ENCODE peak calls at places on chromosomes 2 and 18, in nine cellular contexts. V is LHCN-M2; Q is NCI-H2081; S is left lung; U is right cardiac atrium; A is activated T-helper 1 cell treated with anti-CD3 and anti-CD28 coated beads, Interleukin-2, amount 50 U/mL, for 16 hours; Z is esophagus squamous epithelium; L is ELR; E is mucosa of descending colon. O is an unnamed sample.

GRCh38 chr2:85470850-85471800 is 52.6 kb downstream of the SH2D6 start:
- DNase-seq in Q (no peak), A (no peak), Z (no peak), L (peak; percentile 57), E (peak; percentile 72), U (no peak), V (no peak), S (no peak), O (no peak)

GRCh38 chr18:47997338-47997780 is 66.9 kb upstream of the SMAD2 start:
- DNase-seq in Z (no peak), Q (no peak), U (no peak), L (peak; percentile 38), S (no peak), A (no peak), V (peak; percentile 66), E (no peak), O (no peak)

GRCh38 chr2:207341816-207342215 is 176.1 kb upstream of the KLF7 start:
- DNase-seq in S (no peak), A (no peak), Q (no peak), Z (no peak), V (no peak), L (no peak), U (no peak), E (no peak), O (no peak)

GRCh38 chr18:54957295-54957694 is 2.0 kb downstream of the CCDC68 start:
- DNase-seq in U (no peak), L (no peak), E (no peak), V (peak; percentile 29), A (no peak), S (no peak), Q (no peak), Z (no peak), O (peak; percentile 38)

GRCh38 chr2:64114063-64114911 is 29.9 kb downstream of the PELI1 start:
- DNase-seq in U (no peak), Z (no peak), L (peak; percentile 85), S (no peak), A (no peak), Q (no peak), V (peak; percentile 62), E (no peak), O (no peak)

GRCh38 chr2:144629937-144630336 is 110.0 kb upstream of the ZEB2 start:
- DNase-seq in E (no peak), L (no peak), S (no peak), V (peak; percentile 23), Z (no peak), Q (no peak), A (no peak), U (no peak), O (no peak)

GRCh38 chr2:177667626-177668025 is 275.1 kb downstream of the AGPS start:
- DNase-seq in Q (no peak), V (peak; percentile 62), A (no peak), L (peak; percentile 48), E (no peak), U (no peak), Z (no peak), S (no peak), O (no peak)

GRCh38 chr2:206113148-206113547 is 27.2 kb upstream of the INO80D start:
- DNase-seq in A (no peak), V (peak; percentile 27), U (no peak), Q (no peak), L (peak; percentile 39), Z (no peak), S (no peak), E (no peak), O (no peak)

GRCh38 chr2:63780483-63781155 is 61.1 kb upstream of the UGP2 start:
- DNase-seq in U (no peak), Z (no peak), A (no peak), Q (no peak), S (no peak), V (no peak), L (no peak), E (no peak), O (no peak)

GRCh38 chr2:20511130-20511529 is 64.3 kb downstream of the RHOB start:
- DNase-seq in S (no peak), U (no peak), A (no peak), V (no peak), L (no peak), E (no peak), Z (no peak), Q (no peak), O (no peak)

GRCh38 chr2:24421668-24422067 is 61.3 kb upstream of the ITSN2 start:
- DNase-seq in A (peak; percentile 16), V (peak; percentile 56), L (peak; percentile 62), E (peak; percentile 91), S (peak; percentile 55), U (peak; percentile 85), Q (peak; percentile 72), Z (no peak), O (no peak)

GRCh38 chr2:58762176-58762781 is 521.2 kb upstream of the FANCL start:
- DNase-seq in Q (peak; percentile 86), Z (no peak), S (no peak), L (peak; percentile 68), E (peak; percentile 49), U (peak; percentile 54), V (peak; percentile 66), A (no peak), O (no peak)

GRCh38 chr2:119721043-119721442 is 38.7 kb upstream of the PTPN4 start:
- DNase-seq in U (no peak), L (no peak), A (no peak), Z (no peak), V (peak; percentile 58), E (no peak), Q (no peak), S (no peak), O (no peak)

GRCh38 chr2:47112665-47113435 is 42.3 kb downstream of the STPG4 start:
- DNase-seq in A (no peak), Z (no peak), L (peak; percentile 18), U (no peak), V (no peak), E (no peak), S (no peak), Q (no peak), O (no peak)

GRCh38 chr2:204984421-204984925 is 439.2 kb downstream of the PARD3B start:
- DNase-seq in V (peak; percentile 10), Q (no peak), E (no peak), U (no peak), A (no peak), S (no peak), L (no peak), Z (no peak), O (no peak)

GRCh38 chr2:96143848-96144480 is 1.3 kb downstream of the DUSP2 start:
- DNase-seq in L (no peak), E (peak; percentile 35), Z (no peak), S (no peak), U (no peak), V (no peak), A (no peak), Q (peak; percentile 54), O (peak; percentile 41)

GRCh38 chr18:10430696-10431095 is 23.7 kb upstream of the APCDD1 start:
- DNase-seq in A (no peak), U (no peak), Z (no peak), E (no peak), L (no peak), Q (no peak), V (no peak), S (no peak), O (no peak)

GRCh38 chr2:182733572-182733971 is 17.5 kb downstream of the DNAJC10 start:
- DNase-seq in L (no peak), A (no peak), Q (no peak), Z (no peak), U (no peak), V (no peak), E (no peak), S (no peak), O (no peak)

GRCh38 chr18:76566987-76567386 is 71.9 kb upstream of the ZNF516 start:
- DNase-seq in L (no peak), U (no peak), Z (no peak), A (no peak), E (no peak), S (no peak), V (no peak), Q (no peak), O (no peak)

GRCh38 chr2:240922234-240922981 is 16.3 kb downstream of the CROCC2 start:
- DNase-seq in Z (no peak), Q (peak; percentile 51), A (no peak), L (no peak), E (peak; percentile 1), U (no peak), V (peak; percentile 28), S (peak; percentile 30), O (no peak)

GRCh38 chr2:90207454-90208058 is 1516.1 kb downstream of the RPIA start:
- DNase-seq in U (no peak), Z (no peak), V (no peak), S (no peak), Q (no peak), A (no peak), E (no peak), L (peak; percentile 5), O (no peak)

GRCh38 chr18:52007109-52007508 is 332.9 kb upstream of the DCC start:
- DNase-seq in U (no peak), S (no peak), L (no peak), E (no peak), V (no peak), Z (no peak), A (no peak), Q (no peak), O (no peak)

GRCh38 chr2:27897755-27898154 is 7.2 kb downstream of the BABAM2 start:
- DNase-seq in S (no peak), Q (no peak), Z (no peak), E (no peak), L (no peak), U (no peak), A (no peak), V (no peak), O (no peak)

GRCh38 chr2:7456762-7457161 is 539.5 kb downstream of the RNF144A start:
- DNase-seq in Q (no peak), V (no peak), S (no peak), A (no peak), E (no peak), U (peak; percentile 37), Z (no peak), L (no peak), O (no peak)

GRCh38 chr18:10838594-10838993 is 310.8 kb downstream of the PIEZO2 start:
- DNase-seq in Q (no peak), U (no peak), Z (no peak), L (peak; percentile 24), A (no peak), V (no peak), S (no peak), E (no peak), O (no peak)

GRCh38 chr2:98912221-98912851 is 23.7 kb downstream of the CRACDL start:
- DNase-seq in S (peak; percentile 68), A (no peak), Z (no peak), L (peak; percentile 78), U (no peak), E (no peak), V (peak; percentile 88), Q (peak; percentile 81), O (no peak)

GRCh38 chr18:7904529-7904928 is 337.4 kb downstream of the PTPRM start:
- DNase-seq in V (peak; percentile 74), Q (no peak), S (no peak), Z (no peak), A (no peak), E (no peak), L (peak; percentile 89), U (no peak), O (peak; percentile 46)

GRCh38 chr18:45785015-45785597 is 40.4 kb upstream of the SIGLEC15 start:
- DNase-seq in Z (no peak), U (peak; percentile 62), A (no peak), S (no peak), L (no peak), E (peak; percentile 25), V (no peak), Q (no peak), O (no peak)

GRCh38 chr2:121034551-121034950 is 250.5 kb downstream of the TFCP2L1 start:
- DNase-seq in L (no peak), U (no peak), E (no peak), Q (no peak), A (no peak), S (no peak), Z (no peak), V (no peak), O (no peak)

GRCh38 chr2:202185156-202185555 is 53.2 kb downstream of the SUMO1 start:
- DNase-seq in U (no peak), V (no peak), E (no peak), Z (no peak), S (no peak), A (no peak), L (no peak), Q (no peak), O (no peak)

GRCh38 chr2:144343135-144343534 is 176.8 kb downstream of the ZEB2 start:
- DNase-seq in V (peak; percentile 33), E (no peak), Q (no peak), U (no peak), Z (no peak), S (no peak), L (peak; percentile 17), A (no peak), O (no peak)

O was measured in LNCaP clone FGC.